ENCODE peak calls at places on chromosomes 3 and 15, in seven cellular contexts. One of them, this sample, is unnamed.

GRCh38 chr15:54032066-54032465 is 53.8 kb downstream of the UNC13C start:
- DNase-seq in SK-N-SH: no peak
- DNase-seq in GM19239: no peak
- DNase-seq in mucosa of gallbladder: no peak
- DNase-seq in fibroblast of mammary gland: no peak
- DNase-seq in transverse colon: no peak
- DNase-seq in NCI-H2029: no peak
- DNase-seq in this sample: no peak

GRCh38 chr15:85380860-85381535 is 595 bp downstream of the AKAP13 start:
- DNase-seq in mucosa of gallbladder: peak
- DNase-seq in fibroblast of mammary gland: no peak
- DNase-seq in SK-N-SH: peak
- DNase-seq in transverse colon: peak
- DNase-seq in GM19239: no peak
- DNase-seq in NCI-H2029: no peak
- DNase-seq in this sample: peak

GRCh38 chr3:186132487-186132886 is 23.6 kb upstream of the ETV5 start:
- DNase-seq in GM19239: no peak
- DNase-seq in fibroblast of mammary gland: no peak
- DNase-seq in SK-N-SH: no peak
- DNase-seq in NCI-H2029: no peak
- DNase-seq in transverse colon: no peak
- DNase-seq in mucosa of gallbladder: no peak
- DNase-seq in this sample: no peak

GRCh38 chr3:22228705-22229104 is 477.7 kb upstream of the ZNF385D start:
- DNase-seq in GM19239: no peak
- DNase-seq in SK-N-SH: no peak
- DNase-seq in transverse colon: no peak
- DNase-seq in fibroblast of mammary gland: no peak
- DNase-seq in NCI-H2029: no peak
- DNase-seq in mucosa of gallbladder: no peak
- DNase-seq in this sample: no peak

GRCh38 chr3:94336076-94336741 is 273.3 kb downstream of the NSUN3 start:
- DNase-seq in mucosa of gallbladder: peak
- DNase-seq in fibroblast of mammary gland: peak
- DNase-seq in NCI-H2029: no peak
- DNase-seq in GM19239: no peak
- DNase-seq in SK-N-SH: peak
- DNase-seq in transverse colon: peak
- DNase-seq in this sample: peak

GRCh38 chr3:125137432-125138033 is 75.0 kb downstream of the SLC12A8 start:
- DNase-seq in fibroblast of mammary gland: peak
- DNase-seq in mucosa of gallbladder: no peak
- DNase-seq in NCI-H2029: no peak
- DNase-seq in transverse colon: no peak
- DNase-seq in GM19239: no peak
- DNase-seq in SK-N-SH: no peak
- DNase-seq in this sample: no peak

GRCh38 chr3:117524890-117525289 is 815.3 kb downstream of the TUSC7 start:
- DNase-seq in mucosa of gallbladder: no peak
- DNase-seq in transverse colon: no peak
- DNase-seq in NCI-H2029: no peak
- DNase-seq in fibroblast of mammary gland: peak
- DNase-seq in SK-N-SH: no peak
- DNase-seq in GM19239: no peak
- DNase-seq in this sample: no peak

GRCh38 chr3:58260261-58260731 is 22.7 kb downstream of the ABHD6 start:
- DNase-seq in mucosa of gallbladder: no peak
- DNase-seq in fibroblast of mammary gland: peak
- DNase-seq in transverse colon: no peak
- DNase-seq in NCI-H2029: no peak
- DNase-seq in SK-N-SH: no peak
- DNase-seq in GM19239: no peak
- DNase-seq in this sample: no peak

GRCh38 chr15:79540551-79540950 is 108.4 kb downstream of the MINAR1 start:
- DNase-seq in GM19239: no peak
- DNase-seq in NCI-H2029: no peak
- DNase-seq in SK-N-SH: no peak
- DNase-seq in fibroblast of mammary gland: no peak
- DNase-seq in mucosa of gallbladder: no peak
- DNase-seq in transverse colon: no peak
- DNase-seq in this sample: no peak

GRCh38 chr3:61589856-61590255 is 28.5 kb downstream of the PTPRG start:
- DNase-seq in fibroblast of mammary gland: peak
- DNase-seq in GM19239: no peak
- DNase-seq in mucosa of gallbladder: no peak
- DNase-seq in SK-N-SH: no peak
- DNase-seq in transverse colon: no peak
- DNase-seq in NCI-H2029: no peak
- DNase-seq in this sample: no peak

GRCh38 chr3:34106879-34107278 is 308.4 kb downstream of the PDCD6IP start:
- DNase-seq in transverse colon: peak
- DNase-seq in NCI-H2029: peak
- DNase-seq in mucosa of gallbladder: no peak
- DNase-seq in SK-N-SH: peak
- DNase-seq in fibroblast of mammary gland: no peak
- DNase-seq in GM19239: no peak
- DNase-seq in this sample: peak

GRCh38 chr3:171876651-171877272 is 33.6 kb downstream of the TMEM212 start:
- DNase-seq in mucosa of gallbladder: no peak
- DNase-seq in transverse colon: no peak
- DNase-seq in GM19239: no peak
- DNase-seq in SK-N-SH: no peak
- DNase-seq in NCI-H2029: no peak
- DNase-seq in fibroblast of mammary gland: peak
- DNase-seq in this sample: no peak

GRCh38 chr3:38649500-38650247 is at the start of gene SCN5A:
- DNase-seq in SK-N-SH: peak
- DNase-seq in transverse colon: peak
- DNase-seq in fibroblast of mammary gland: peak
- DNase-seq in mucosa of gallbladder: no peak
- DNase-seq in GM19239: peak
- DNase-seq in NCI-H2029: peak
- DNase-seq in this sample: peak

GRCh38 chr3:69869643-69870042 is 129.9 kb upstream of the SAMMSON start:
- DNase-seq in GM19239: no peak
- DNase-seq in SK-N-SH: no peak
- DNase-seq in mucosa of gallbladder: no peak
- DNase-seq in NCI-H2029: no peak
- DNase-seq in transverse colon: no peak
- DNase-seq in fibroblast of mammary gland: peak
- DNase-seq in this sample: no peak

GRCh38 chr15:38260077-38260476 is 7.4 kb downstream of the SPRED1 start:
- DNase-seq in GM19239: no peak
- DNase-seq in SK-N-SH: no peak
- DNase-seq in transverse colon: no peak
- DNase-seq in mucosa of gallbladder: no peak
- DNase-seq in NCI-H2029: no peak
- DNase-seq in fibroblast of mammary gland: peak
- DNase-seq in this sample: peak

GRCh38 chr3:15241341-15241740 is 35.3 kb downstream of the CAPN7 start:
- DNase-seq in transverse colon: no peak
- DNase-seq in GM19239: peak
- DNase-seq in mucosa of gallbladder: no peak
- DNase-seq in NCI-H2029: no peak
- DNase-seq in fibroblast of mammary gland: peak
- DNase-seq in SK-N-SH: no peak
- DNase-seq in this sample: peak

GRCh38 chr3:118900737-118901525 is 133.7 kb downstream of the IGSF11 start:
- DNase-seq in NCI-H2029: no peak
- DNase-seq in SK-N-SH: no peak
- DNase-seq in transverse colon: no peak
- DNase-seq in mucosa of gallbladder: no peak
- DNase-seq in fibroblast of mammary gland: no peak
- DNase-seq in GM19239: no peak
- DNase-seq in this sample: no peak

GRCh38 chr15:76064375-76064774 is 4.6 kb downstream of the TMEM266 start:
- DNase-seq in NCI-H2029: no peak
- DNase-seq in SK-N-SH: peak
- DNase-seq in fibroblast of mammary gland: no peak
- DNase-seq in mucosa of gallbladder: no peak
- DNase-seq in GM19239: no peak
- DNase-seq in transverse colon: no peak
- DNase-seq in this sample: no peak

GRCh38 chr15:25436707-25437106 is 2.1 kb downstream of the UBE3A start:
- DNase-seq in GM19239: no peak
- DNase-seq in mucosa of gallbladder: no peak
- DNase-seq in transverse colon: no peak
- DNase-seq in SK-N-SH: no peak
- DNase-seq in NCI-H2029: no peak
- DNase-seq in fibroblast of mammary gland: no peak
- DNase-seq in this sample: no peak

GRCh38 chr15:77630956-77631789 is 1.5 kb downstream of the LINGO1 start:
- DNase-seq in mucosa of gallbladder: no peak
- DNase-seq in NCI-H2029: no peak
- DNase-seq in fibroblast of mammary gland: no peak
- DNase-seq in transverse colon: peak
- DNase-seq in SK-N-SH: peak
- DNase-seq in GM19239: no peak
- DNase-seq in this sample: peak

GRCh38 chr3:77825045-77825827 is 785.3 kb downstream of the ROBO2 start:
- DNase-seq in NCI-H2029: peak
- DNase-seq in GM19239: no peak
- DNase-seq in fibroblast of mammary gland: peak
- DNase-seq in transverse colon: peak
- DNase-seq in SK-N-SH: no peak
- DNase-seq in mucosa of gallbladder: no peak
- DNase-seq in this sample: no peak

GRCh38 chr3:44186111-44186672 is 55.5 kb upstream of the TOPAZ1 start:
- DNase-seq in SK-N-SH: no peak
- DNase-seq in mucosa of gallbladder: no peak
- DNase-seq in GM19239: no peak
- DNase-seq in fibroblast of mammary gland: no peak
- DNase-seq in NCI-H2029: no peak
- DNase-seq in transverse colon: no peak
- DNase-seq in this sample: no peak

GRCh38 chr3:111979689-111980025 is 831 bp downstream of the ABHD10 start:
- DNase-seq in mucosa of gallbladder: no peak
- DNase-seq in NCI-H2029: no peak
- DNase-seq in transverse colon: no peak
- DNase-seq in SK-N-SH: no peak
- DNase-seq in GM19239: no peak
- DNase-seq in fibroblast of mammary gland: peak
- DNase-seq in this sample: no peak

GRCh38 chr15:100330629-100331215 is 11.1 kb downstream of the ADAMTS17 start:
- DNase-seq in SK-N-SH: no peak
- DNase-seq in fibroblast of mammary gland: no peak
- DNase-seq in GM19239: no peak
- DNase-seq in transverse colon: no peak
- DNase-seq in NCI-H2029: no peak
- DNase-seq in mucosa of gallbladder: no peak
- DNase-seq in this sample: no peak

GRCh38 chr3:196654691-196655090 is 15.2 kb downstream of the NRROS start:
- DNase-seq in mucosa of gallbladder: no peak
- DNase-seq in NCI-H2029: no peak
- DNase-seq in fibroblast of mammary gland: no peak
- DNase-seq in transverse colon: no peak
- DNase-seq in SK-N-SH: no peak
- DNase-seq in GM19239: no peak
- DNase-seq in this sample: no peak

GRCh38 chr3:161273589-161274218 is 52.6 kb downstream of the NMD3 start:
- DNase-seq in fibroblast of mammary gland: peak
- DNase-seq in GM19239: no peak
- DNase-seq in transverse colon: no peak
- DNase-seq in SK-N-SH: peak
- DNase-seq in NCI-H2029: peak
- DNase-seq in mucosa of gallbladder: no peak
- DNase-seq in this sample: no peak

GRCh38 chr3:1082024-1082633 is 10.7 kb upstream of the CNTN6 start:
- DNase-seq in NCI-H2029: peak
- DNase-seq in GM19239: no peak
- DNase-seq in transverse colon: peak
- DNase-seq in fibroblast of mammary gland: peak
- DNase-seq in mucosa of gallbladder: peak
- DNase-seq in SK-N-SH: peak
- DNase-seq in this sample: peak

GRCh38 chr3:184099806-184100686 is 3.2 kb downstream of the HTR3E start:
- DNase-seq in transverse colon: no peak
- DNase-seq in NCI-H2029: no peak
- DNase-seq in mucosa of gallbladder: no peak
- DNase-seq in GM19239: no peak
- DNase-seq in SK-N-SH: no peak
- DNase-seq in fibroblast of mammary gland: no peak
- DNase-seq in this sample: no peak

GRCh38 chr15:82081904-82082810 is 36.3 kb upstream of the MEX3B start:
- DNase-seq in SK-N-SH: peak
- DNase-seq in GM19239: no peak
- DNase-seq in fibroblast of mammary gland: peak
- DNase-seq in mucosa of gallbladder: no peak
- DNase-seq in NCI-H2029: no peak
- DNase-seq in transverse colon: no peak
- DNase-seq in this sample: peak

GRCh38 chr15:68484696-68485400 is 52.9 kb upstream of the ITGA11 start:
- DNase-seq in SK-N-SH: no peak
- DNase-seq in fibroblast of mammary gland: peak
- DNase-seq in transverse colon: no peak
- DNase-seq in NCI-H2029: no peak
- DNase-seq in mucosa of gallbladder: no peak
- DNase-seq in GM19239: no peak
- DNase-seq in this sample: peak

GRCh38 chr15:28914483-28915023 is 28.8 kb downstream of the APBA2 start:
- DNase-seq in GM19239: no peak
- DNase-seq in SK-N-SH: no peak
- DNase-seq in transverse colon: no peak
- DNase-seq in mucosa of gallbladder: no peak
- DNase-seq in fibroblast of mammary gland: no peak
- DNase-seq in NCI-H2029: no peak
- DNase-seq in this sample: no peak

GRCh38 chr3:138812806-138813205 is 21.9 kb downstream of the PIK3CB start:
- DNase-seq in transverse colon: no peak
- DNase-seq in NCI-H2029: no peak
- DNase-seq in fibroblast of mammary gland: peak
- DNase-seq in mucosa of gallbladder: no peak
- DNase-seq in SK-N-SH: no peak
- DNase-seq in GM19239: no peak
- DNase-seq in this sample: no peak

GRCh38 chr15:74831813-74832495 is 5.5 kb downstream of the CPLX3 start:
- DNase-seq in GM19239: no peak
- DNase-seq in mucosa of gallbladder: no peak
- DNase-seq in transverse colon: peak
- DNase-seq in fibroblast of mammary gland: no peak
- DNase-seq in SK-N-SH: no peak
- DNase-seq in NCI-H2029: no peak
- DNase-seq in this sample: no peak

GRCh38 chr15:95470529-95470928 is 860.0 kb upstream of the NR2F2 start:
- DNase-seq in transverse colon: no peak
- DNase-seq in mucosa of gallbladder: no peak
- DNase-seq in fibroblast of mammary gland: no peak
- DNase-seq in SK-N-SH: no peak
- DNase-seq in GM19239: no peak
- DNase-seq in NCI-H2029: no peak
- DNase-seq in this sample: no peak

GRCh38 chr3:161914703-161915102 is 418.1 kb downstream of the OTOL1 start:
- DNase-seq in SK-N-SH: peak
- DNase-seq in mucosa of gallbladder: peak
- DNase-seq in GM19239: no peak
- DNase-seq in NCI-H2029: no peak
- DNase-seq in fibroblast of mammary gland: peak
- DNase-seq in transverse colon: peak
- DNase-seq in this sample: peak

This sample was measured in H7.